ENCODE peak calls at places on chromosomes 5 and 9, in four cellular contexts. J is CD8-positive, alpha-beta T cell; W is heart left ventricle; P is mesenchymal stem cell. Z is an unnamed sample. For H3K27me3, the result is how much of the 10 kb centered on the place peaks cover.

GRCh38 chr9:120351106-120351505 is 228.9 kb downstream of the CDK5RAP2 start:
- DNase-seq in P (no peak), W (no peak), J (no peak), Z (no peak)

GRCh38 chr5:94429566-94429965 is 188.8 kb downstream of the KIAA0825 start:
- DNase-seq in P (no peak), J (no peak), W (no peak), Z (no peak)

GRCh38 chr9:20024159-20024571 is 235.3 kb upstream of the SLC24A2 start:
- DNase-seq in W (no peak), P (peak), J (no peak), Z (no peak)

GRCh38 chr9:121249563-121249962 is 18.4 kb upstream of the GSN start:
- DNase-seq in P (no peak), W (no peak), J (no peak), Z (no peak)

GRCh38 chr9:111969061-111969460 is 72.4 kb downstream of the UGCG start:
- DNase-seq in J (no peak), W (no peak), P (peak), Z (no peak)

GRCh38 chr5:127697894-127698600 is 5.1 kb upstream of the CCDC192 start:
- DNase-seq in J (no peak), W (no peak), P (peak), Z (no peak)

GRCh38 chr9:116466289-116467012 is 220.7 kb upstream of the TRIM32 start:
- DNase-seq in P (no peak), J (no peak), W (no peak), Z (no peak)

GRCh38 chr5:147391781-147392180 is 118.1 kb downstream of the DPYSL3 start:
- DNase-seq in P (peak), W (no peak), J (no peak), Z (peak)

DNA sequence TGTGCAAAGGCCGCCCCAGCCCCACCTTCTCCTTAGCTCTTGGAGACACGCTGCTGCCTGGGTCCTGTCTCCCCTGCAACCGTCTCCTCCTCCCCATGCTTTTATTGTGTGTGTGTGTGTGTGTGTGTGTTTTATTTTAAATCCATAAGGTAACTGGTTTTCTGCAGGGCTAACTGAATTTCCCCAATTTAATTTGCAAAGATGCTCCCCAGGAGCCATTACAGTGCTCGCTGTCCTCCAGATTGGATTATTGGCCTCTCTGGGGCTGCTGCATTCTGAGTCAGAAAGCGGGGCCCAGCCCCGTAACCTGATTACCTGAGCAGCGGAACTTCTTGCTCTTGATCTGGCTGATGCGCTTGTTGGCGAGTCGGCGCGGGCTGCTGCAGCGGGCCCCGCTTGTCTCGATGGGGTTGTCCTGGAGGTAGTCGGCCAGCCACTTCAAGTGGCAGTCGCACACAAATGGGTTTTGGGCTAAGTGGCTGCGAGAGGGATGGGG is 193.3 kb upstream of the PANK3 start:
- DNase-seq in P (no peak), J (no peak), W (no peak), Z (no peak)
- H3K27me3 ChIP-seq in P (under half), J (under half), W (under half), Z (under half)

DNA sequence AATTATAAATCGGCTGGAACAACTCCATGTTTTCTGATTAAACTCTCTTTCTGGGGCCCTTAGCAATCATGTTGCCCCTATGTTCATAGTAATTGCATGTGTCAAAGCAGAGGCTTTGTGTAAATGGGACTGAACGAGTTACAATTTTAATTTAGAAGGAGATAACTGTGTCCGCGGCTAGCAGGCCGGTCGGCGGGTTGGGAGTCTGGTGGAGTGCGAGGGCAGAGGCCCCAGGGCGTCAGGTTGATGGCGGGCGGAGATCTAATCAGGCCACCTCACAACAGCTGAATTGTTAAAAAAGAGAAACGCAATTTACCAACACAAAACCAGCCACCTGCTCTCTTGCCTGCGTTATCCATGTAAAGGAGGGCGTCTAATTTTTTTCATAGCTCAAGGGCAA is 134.9 kb upstream of the LPCAT1 start:
- DNase-seq in W (no peak), P (no peak), J (no peak), Z (no peak)
- H3K27me3 ChIP-seq in W (half or more), P (half or more), J (under half), Z (under half)

DNA sequence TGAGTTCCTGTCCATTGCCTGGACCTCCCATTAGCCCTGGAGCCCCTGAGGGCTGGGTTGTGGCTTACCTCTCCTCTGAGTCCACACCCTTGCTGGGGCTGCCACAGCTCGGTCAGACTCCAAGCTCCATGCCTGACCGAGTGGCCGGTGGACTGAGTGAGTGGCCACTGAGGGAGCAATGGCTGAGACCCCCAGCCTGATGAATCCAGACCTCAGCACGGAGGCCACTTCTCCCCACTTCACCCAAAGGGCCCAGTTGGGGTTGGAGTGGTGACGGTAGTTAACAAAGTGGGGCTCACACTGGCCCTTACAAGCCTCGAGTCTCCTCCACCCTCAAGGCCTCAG is 28.8 kb downstream of the PDGFRB start:
- DNase-seq in W (no peak), J (no peak), P (no peak), Z (no peak)
- H3K27me3 ChIP-seq in W (under half), J (under half), P (under half), Z (under half)

GRCh38 chr9:974993-975739 is 1.3 kb upstream of the DMRT3 start:
- DNase-seq in W (no peak), P (no peak), J (no peak), Z (no peak)
- H3K27me3 ChIP-seq in W (half or more), P (half or more), J (under half), Z (under half)

GRCh38 chr9:22002038-22002437 is 7.1 kb downstream of the CDKN2B start:
- DNase-seq in J (no peak), W (no peak), P (no peak), Z (no peak)
- H3K27me3 ChIP-seq in J (under half), W (under half), P (under half), Z (under half)

DNA sequence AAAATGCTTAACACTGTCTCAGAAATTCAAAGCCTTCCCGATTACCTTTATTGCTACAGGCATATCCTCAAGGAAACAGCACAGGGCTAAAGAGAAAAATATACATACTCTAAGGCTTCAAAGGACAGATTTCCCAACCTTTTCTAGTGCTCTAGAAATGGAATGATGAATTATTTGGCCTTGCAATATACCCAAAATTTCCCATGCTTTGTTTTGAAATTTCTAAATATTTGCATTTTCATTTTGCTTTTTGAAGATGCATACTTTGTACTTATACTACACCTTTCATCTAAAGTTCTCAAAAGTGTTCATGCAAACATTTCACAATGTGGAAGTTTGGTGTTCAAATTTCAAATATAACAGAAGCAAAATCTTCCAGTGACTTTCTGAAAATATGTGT is 312.7 kb upstream of the PDE4D start:
- DNase-seq in P (no peak), J (no peak), W (no peak), Z (no peak)
- H3K27me3 ChIP-seq in P (under half), J (under half), W (under half), Z (under half)

GRCh38 chr9:83538890-83539238 is 663 bp upstream of the FRMD3 start:
- DNase-seq in J (no peak), W (no peak), P (no peak), Z (no peak)
- H3K27me3 ChIP-seq in J (under half), W (under half), P (under half), Z (under half)